ENCODE peak calls at places on chromosome 16, in eight cellular contexts. N, K, W, T, D, H, S and L are unnamed samples. For H3K9me3 and H3K4me1, the result is how much of the 10 kb centered on the place peaks cover.

GRCh38 chr16:10368984-10369551 is 16.8 kb upstream of the ATF7IP2 start:
- DNase-seq in D (no peak), H (no peak), W (peak), S (no peak), N (no peak), K (no peak), T (no peak), L (no peak)

GRCh38 chr16:709651-710499 is 4.3 kb upstream of the FBXL16 start:
- DNase-seq in W (no peak), N (no peak), K (no peak), H (no peak), T (no peak), D (peak), S (no peak), L (no peak)

GRCh38 chr16:24930440-24930839 is 84.7 kb downstream of the SLC5A11 start:
- DNase-seq in T (no peak), S (no peak), N (no peak), D (no peak), K (no peak), H (no peak), W (no peak), L (no peak)

GRCh38 chr16:53740933-53741531 is 37.1 kb downstream of the FTO start:
- DNase-seq in D (no peak), K (no peak), T (no peak), W (no peak), S (no peak), H (no peak), N (no peak), L (no peak)

GRCh38 chr16:28202147-28202746 is 9.5 kb downstream of the XPO6 start:
- DNase-seq in D (no peak), S (no peak), T (no peak), N (no peak), K (no peak), W (no peak), H (no peak), L (no peak)

GRCh38 chr16:1960665-1961630 is 1.6 kb downstream of the NDUFB10 start:
- DNase-seq in D (no peak), H (no peak), S (no peak), T (peak), N (no peak), K (no peak), W (peak), L (no peak)

GRCh38 chr16:73028721-73029361 is 19.1 kb downstream of the ZFHX3 start:
- DNase-seq in W (peak), H (no peak), N (no peak), K (no peak), T (no peak), S (no peak), D (no peak), L (no peak)

GRCh38 chr16:21169249-21169981 is 10.9 kb downstream of the LDAF1 start:
- DNase-seq in W (peak), T (no peak), N (no peak), D (no peak), K (no peak), H (no peak), S (no peak), L (no peak)

GRCh38 chr16:645852-646678 is 3.1 kb upstream of the WDR90 start:
- DNase-seq in H (no peak), N (no peak), S (no peak), W (no peak), K (no peak), T (peak), D (no peak), L (no peak)

GRCh38 chr16:590165-590874 is 454 bp downstream of the RAB40C start:
- DNase-seq in S (no peak), W (peak), N (no peak), H (no peak), T (peak), K (peak), D (no peak), L (peak)

GRCh38 chr16:67481561-67482259 is 753 bp upstream of the ATP6V0D1 start:
- DNase-seq in D (peak), K (peak), H (no peak), N (no peak), S (no peak), W (no peak), T (peak), L (peak)

GRCh38 chr16:89864421-89864820 is 9.0 kb upstream of the TCF25 start:
- DNase-seq in H (no peak), W (peak), T (no peak), S (no peak), D (no peak), N (no peak), K (no peak), L (no peak)

GRCh38 chr16:813204-813915 is 12.8 kb upstream of the GNG13 start:
- DNase-seq in N (no peak), S (no peak), T (no peak), D (peak), K (no peak), H (peak), W (no peak), L (peak)

GRCh38 chr16:17416461-17417221 is 54.1 kb downstream of the XYLT1 start:
- DNase-seq in H (no peak), S (no peak), W (no peak), D (peak), K (no peak), N (no peak), T (peak), L (peak)

GRCh38 chr16:22325598-22326368 is 28.6 kb downstream of the POLR3E start:
- DNase-seq in T (no peak), W (no peak), D (no peak), S (no peak), H (no peak), N (no peak), K (no peak), L (no peak)

GRCh38 chr16:89209522-89210044 is 7.9 kb upstream of the ZNF778 start:
- DNase-seq in W (no peak), N (no peak), D (no peak), H (no peak), T (peak), K (no peak), S (no peak), L (peak)

GRCh38 chr16:55039042-55039441 is 108.4 kb downstream of the IRX5 start:
- DNase-seq in D (no peak), T (no peak), S (no peak), H (no peak), W (no peak), K (no peak), N (no peak), L (no peak)

GRCh38 chr16:1012722-1013592 is 31.4 kb downstream of the SOX8 start:
- DNase-seq in T (no peak), S (no peak), W (no peak), D (no peak), H (no peak), N (no peak), K (no peak), L (no peak)

GRCh38 chr16:69404275-69404805 is 18.5 kb upstream of the TERF2 start:
- DNase-seq in D (peak), T (no peak), N (no peak), W (peak), K (peak), H (peak), S (no peak), L (no peak)

GRCh38 chr16:88703486-88704309 is 2.5 kb downstream of the RNF166 start:
- DNase-seq in S (no peak), H (no peak), W (no peak), D (no peak), T (peak), N (no peak), K (no peak), L (peak)

GRCh38 chr16:10200823-10201571 is 18.8 kb upstream of the GRIN2A start:
- DNase-seq in S (no peak), D (no peak), N (no peak), W (no peak), H (no peak), K (no peak), T (no peak), L (no peak)

GRCh38 chr16:14325921-14326401 is 254.8 kb downstream of the MRTFB start:
- DNase-seq in T (no peak), K (peak), N (no peak), W (no peak), D (peak), H (no peak), S (no peak), L (no peak)

GRCh38 chr16:88447881-88448280 is 5.2 kb upstream of the ZFPM1 start:
- DNase-seq in N (no peak), S (no peak), D (no peak), T (no peak), W (no peak), H (no peak), K (no peak), L (no peak)

GRCh38 chr16:9489823-9490467 is 398.5 kb downstream of the HAPSTR1 start:
- DNase-seq in W (no peak), S (no peak), D (peak), T (peak), K (peak), N (no peak), H (no peak), L (peak)

GRCh38 chr16:65122974-65123845 is 1.3 kb upstream of the CDH11 start:
- DNase-seq in K (peak), T (peak), S (no peak), D (peak), N (no peak), W (no peak), H (no peak), L (peak)

GRCh38 chr16:66895697-66895995 is 15.3 kb downstream of the PDP2 start:
- DNase-seq in T (peak), N (no peak), S (no peak), D (no peak), W (no peak), H (no peak), K (no peak), L (no peak)

GRCh38 chr16:17286443-17286842 is 184.3 kb downstream of the XYLT1 start:
- DNase-seq in S (no peak), T (no peak), W (no peak), H (no peak), K (no peak), N (no peak), D (no peak), L (no peak)

GRCh38 chr16:58515871-58516767 is 802 bp downstream of the SETD6 start:
- DNase-seq in N (no peak), S (no peak), W (peak), K (no peak), H (no peak), D (no peak), T (peak), L (peak)

GRCh38 chr16:52964290-52964689 is 88.4 kb downstream of the CHD9NB start:
- DNase-seq in H (no peak), T (no peak), K (no peak), N (no peak), D (no peak), S (no peak), W (no peak), L (no peak)

GRCh38 chr16:50368410-50369132 is at the start of gene BRD7:
- DNase-seq in N (no peak), K (peak), W (peak), S (no peak), T (peak), H (peak), D (peak), L (peak)

GRCh38 chr16:46728804-46729203 is 19.3 kb downstream of the MYLK3 start:
- DNase-seq in N (no peak), D (peak), H (no peak), S (no peak), K (no peak), W (no peak), T (no peak), L (no peak)

GRCh38 chr16:46730126-46730525 is 18.0 kb downstream of the MYLK3 start:
- DNase-seq in D (peak), N (no peak), S (no peak), H (no peak), W (no peak), K (no peak), T (no peak), L (no peak)

GRCh38 chr16:46729326-46729995 is 18.7 kb downstream of the MYLK3 start:
- DNase-seq in S (no peak), N (no peak), T (no peak), D (peak), K (no peak), H (no peak), W (no peak), L (no peak)

GRCh38 chr16:46727630-46728029 is 20.5 kb downstream of the MYLK3 start:
- DNase-seq in T (no peak), N (no peak), S (no peak), H (no peak), W (no peak), D (peak), K (no peak), L (no peak)

GRCh38 chr16:46727184-46727583 is 21.0 kb downstream of the MYLK3 start:
- DNase-seq in T (no peak), H (no peak), S (no peak), K (no peak), W (no peak), D (peak), N (no peak), L (no peak)
- H3K27ac ChIP-seq in T (no peak), H (no peak), S (no peak), K (no peak), W (no peak), D (no peak), N (no peak), L (no peak)

GRCh38 chr16:86771506-86772230 is 193.3 kb downstream of the FOXL1 start:
- DNase-seq in K (no peak), W (no peak), T (no peak), S (no peak), D (no peak), N (no peak), H (no peak), L (no peak)

GRCh38 chr16:86773339-86773715 is 195.0 kb downstream of the FOXL1 start:
- DNase-seq in H (no peak), K (no peak), N (no peak), T (no peak), S (no peak), W (no peak), D (no peak), L (no peak)

GRCh38 chr16:86772231-86772510 is 193.8 kb downstream of the FOXL1 start:
- DNase-seq in K (no peak), W (peak), H (no peak), D (no peak), T (no peak), N (no peak), S (no peak), L (no peak)

GRCh38 chr16:86774931-86775330 is 196.6 kb downstream of the FOXL1 start:
- DNase-seq in N (no peak), K (no peak), T (no peak), D (no peak), W (no peak), H (no peak), S (no peak), L (no peak)

GRCh38 chr16:86772671-86773338 is 194.5 kb downstream of the FOXL1 start:
- DNase-seq in W (peak), D (no peak), H (no peak), S (no peak), T (no peak), K (no peak), N (no peak), L (no peak)
- H3K9me3 ChIP-seq in W (under half), D (under half), H (under half), S (under half), T (under half), K (under half), N (under half), L (under half)

DNA sequence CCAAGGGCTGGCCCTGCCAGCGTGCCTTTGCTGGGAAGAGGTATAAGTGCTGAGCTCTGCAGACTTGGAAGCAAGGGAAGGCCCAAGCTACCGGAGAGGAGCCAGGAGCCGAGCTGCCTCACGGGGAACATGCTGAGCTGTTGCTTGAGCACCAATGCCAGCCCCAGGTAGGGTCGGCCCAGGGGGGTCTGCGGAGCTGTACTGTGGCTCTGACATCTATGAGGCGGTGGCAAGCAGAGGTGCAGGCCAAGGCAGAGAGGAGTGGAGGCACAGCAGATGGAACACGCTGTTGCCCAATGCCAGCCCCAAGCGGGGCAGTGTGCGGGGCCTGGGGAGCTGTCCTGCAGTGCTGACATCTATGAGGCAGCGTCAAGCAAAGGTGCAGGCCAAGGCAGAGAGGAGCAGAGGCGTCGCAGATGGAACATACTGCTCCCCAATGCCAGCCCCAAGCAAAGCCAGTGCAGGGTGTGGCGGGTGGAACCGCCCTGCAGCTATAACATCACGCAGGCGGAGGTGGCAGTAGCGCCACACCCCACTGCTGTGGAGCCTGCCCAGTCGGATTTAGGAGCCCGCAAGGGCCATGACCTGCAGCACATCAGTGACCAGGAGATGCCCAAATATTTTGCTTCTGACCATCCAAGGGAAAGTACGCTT is 10.0 kb downstream of the GGA2 start:
- DNase-seq in N (no peak), T (peak), H (no peak), S (no peak), D (no peak), W (no peak), K (no peak), L (no peak)
- H3K4me1 ChIP-seq in N (half or more), T (half or more), H (under half), S (under half), D (under half), W (under half), K (half or more), L (under half)

GRCh38 chr16:84605339-84605848 is 12.5 kb downstream of the COTL1 start:
- DNase-seq in W (no peak), H (no peak), T (no peak), K (no peak), N (no peak), D (no peak), S (no peak), L (no peak)

GRCh38 chr16:84606081-84606875 is 11.6 kb downstream of the COTL1 start:
- DNase-seq in S (no peak), K (no peak), D (no peak), T (no peak), N (no peak), W (no peak), H (no peak), L (no peak)

GRCh38 chr16:84607694-84608093 is 10.2 kb downstream of the COTL1 start:
- DNase-seq in T (no peak), W (no peak), D (no peak), N (no peak), H (no peak), S (no peak), K (no peak), L (no peak)

GRCh38 chr16:84608281-84608680 is 9.6 kb downstream of the COTL1 start:
- DNase-seq in D (no peak), N (no peak), W (no peak), T (no peak), H (no peak), S (no peak), K (no peak), L (no peak)

DNA sequence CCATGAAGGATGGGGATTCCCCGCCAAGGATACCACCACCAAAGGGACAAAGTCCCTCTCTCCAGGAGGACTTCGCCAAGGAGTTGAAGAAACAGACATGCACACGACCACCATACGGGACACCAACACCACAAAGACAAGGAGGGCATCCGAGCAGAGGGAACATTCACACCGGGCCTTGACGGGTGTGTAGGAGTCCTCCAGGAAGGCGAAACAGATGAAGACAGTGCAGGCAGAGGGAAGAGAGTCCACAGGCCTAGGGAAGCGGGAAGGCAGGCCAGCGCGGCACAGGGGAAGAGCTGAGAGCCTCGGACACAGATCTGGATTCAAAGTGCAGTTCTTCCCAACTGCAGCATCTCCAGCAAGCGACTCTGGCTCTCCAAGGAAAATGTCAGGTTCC is 10.8 kb downstream of the COTL1 start:
- DNase-seq in D (no peak), W (no peak), S (no peak), N (no peak), T (no peak), K (no peak), H (no peak), L (no peak)
- H3K27ac ChIP-seq in D (no peak), W (no peak), S (no peak), N (no peak), T (peak), K (no peak), H (no peak), L (no peak)

DNA sequence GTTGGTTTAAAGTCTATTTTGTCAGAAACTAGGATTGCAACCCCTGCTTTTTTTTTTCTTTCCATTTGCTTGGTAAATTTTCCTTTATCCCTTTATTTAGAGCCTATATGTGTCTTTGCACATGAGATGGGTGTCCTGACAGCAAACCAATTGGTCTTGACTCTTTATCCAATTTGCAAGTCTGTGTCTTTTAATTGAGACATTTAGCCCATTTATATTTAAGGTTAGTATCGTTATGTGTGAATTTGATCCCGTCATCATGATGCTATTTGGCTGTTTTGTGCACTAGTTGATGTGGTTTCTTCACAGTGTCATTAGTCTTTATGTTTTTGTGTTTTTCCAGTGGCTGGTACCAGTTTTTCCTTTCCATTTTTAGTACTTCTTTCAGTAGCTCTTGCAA is 127.7 kb upstream of the ZNF267 start:
- DNase-seq in W (no peak), S (no peak), D (no peak), T (no peak), K (no peak), N (no peak), H (no peak), L (no peak)
- H3K9me3 ChIP-seq in W (under half), S (half or more), D (under half), T (half or more), K (under half), N (half or more), H (half or more), L (under half)

GRCh38 chr16:85003076-85003475 is 8.3 kb downstream of the ZDHHC7 start:
- DNase-seq in N (no peak), D (no peak), S (no peak), T (peak), H (no peak), W (no peak), K (no peak), L (no peak)
- H3K4me1 ChIP-seq in N (half or more), D (under half), S (half or more), T (half or more), H (half or more), W (half or more), K (under half), L (under half)